ENCODE peak calls at places on chromosome 16, in ten cellular contexts. G, K, U, A, S, M, Q, F, D and E are unnamed samples. For H3K4me1, the result is how much of the 10 kb centered on the place peaks cover.

GRCh38 chr16:28188085-28188916 is 23.5 kb downstream of the XPO6 start:
- ATAC-seq in G (no peak), K (peak), U (no peak), A (no peak), S (peak), M (peak), Q (peak), F (peak), D (no peak), E (no peak)

GRCh38 chr16:11844499-11844898 is 6.8 kb downstream of the RSL1D1 start:
- ATAC-seq in G (no peak), K (no peak), U (no peak), A (no peak), S (no peak), M (no peak), Q (no peak), F (no peak), D (no peak), E (no peak)

GRCh38 chr16:71515026-71515425 is 11.2 kb upstream of the CHST4 start:
- ATAC-seq in G (peak), K (no peak), U (no peak), A (no peak), S (no peak), M (no peak), Q (no peak), F (no peak), D (no peak), E (no peak)

GRCh38 chr16:68351991-68352431 is 41.2 kb downstream of the PRMT7 start:
- ATAC-seq in G (peak), K (peak), U (no peak), A (no peak), S (peak), M (no peak), Q (no peak), F (no peak), D (no peak), E (no peak)

GRCh38 chr16:31420037-31420436 is 8.1 kb downstream of the COX6A2 start:
- ATAC-seq in G (no peak), K (no peak), U (no peak), A (no peak), S (no peak), M (no peak), Q (peak), F (no peak), D (no peak), E (no peak)

GRCh38 chr16:47058295-47059086 is 85.0 kb upstream of the DNAJA2 start:
- ATAC-seq in G (no peak), K (no peak), U (no peak), A (no peak), S (no peak), M (no peak), Q (no peak), F (no peak), D (no peak), E (no peak)

GRCh38 chr16:68275611-68276191 is 11.4 kb downstream of the SLC7A6 start:
- ATAC-seq in G (no peak), K (peak), U (no peak), A (peak), S (no peak), M (no peak), Q (peak), F (peak), D (no peak), E (no peak)

GRCh38 chr16:4944333-4945281 is 7.7 kb upstream of the PPL start:
- ATAC-seq in G (peak), K (peak), U (peak), A (no peak), S (peak), M (peak), Q (no peak), F (no peak), D (peak), E (peak)

GRCh38 chr16:8816967-8817662 is 19.5 kb downstream of the PMM2 start:
- ATAC-seq in G (no peak), K (no peak), U (peak), A (peak), S (no peak), M (peak), Q (no peak), F (peak), D (no peak), E (no peak)

GRCh38 chr16:3094289-3095027 is 4.6 kb downstream of the ZSCAN10 start:
- ATAC-seq in G (peak), K (peak), U (no peak), A (peak), S (peak), M (no peak), Q (peak), F (peak), D (no peak), E (no peak)

GRCh38 chr16:66935319-66936011 is at the start of gene CES2:
- ATAC-seq in G (peak), K (peak), U (peak), A (no peak), S (peak), M (peak), Q (no peak), F (no peak), D (peak), E (peak)

GRCh38 chr16:84725481-84726078 is 25.8 kb downstream of the USP10 start:
- ATAC-seq in G (peak), K (no peak), U (peak), A (peak), S (no peak), M (no peak), Q (peak), F (no peak), D (no peak), E (peak)

GRCh38 chr16:5025171-5025632 is 8.5 kb downstream of the NAGPA start:
- ATAC-seq in G (peak), K (no peak), U (peak), A (no peak), S (no peak), M (peak), Q (peak), F (peak), D (no peak), E (no peak)

DNA sequence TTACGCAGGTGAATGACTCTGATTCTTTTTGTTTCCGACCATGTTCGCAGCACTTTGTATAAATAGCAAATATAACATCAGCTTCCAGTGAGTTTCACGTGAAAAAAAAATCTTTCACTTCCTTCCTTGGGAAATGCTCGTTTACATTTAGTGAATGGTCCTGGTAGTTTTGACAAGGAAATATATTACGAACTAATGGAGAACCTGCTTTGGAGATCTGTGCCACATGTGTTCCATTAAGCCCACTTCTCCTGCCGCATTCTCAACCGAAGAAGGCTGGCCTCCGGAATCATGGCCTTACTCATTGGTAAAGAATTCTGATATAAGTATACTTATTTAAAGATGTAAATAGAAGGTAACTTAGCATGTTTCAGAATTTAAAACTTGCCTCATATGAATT is 3.6 kb downstream of the CRAMP1 start:
- ATAC-seq in G (no peak), K (no peak), U (no peak), A (no peak), S (no peak), M (no peak), Q (no peak), F (no peak), D (no peak), E (no peak)
- H3K4me3 ChIP-seq in G (no peak), K (peak), U (peak), A (no peak), S (peak), M (peak), Q (no peak), F (no peak), D (no peak), E (peak)

GRCh38 chr16:50578147-50578546 is 30.0 kb downstream of the NKD1 start:
- ATAC-seq in G (no peak), K (no peak), U (no peak), A (no peak), S (peak), M (no peak), Q (peak), F (no peak), D (no peak), E (no peak)

GRCh38 chr16:50581830-50582229 is 33.6 kb downstream of the NKD1 start:
- ATAC-seq in G (no peak), K (no peak), U (no peak), A (no peak), S (no peak), M (no peak), Q (no peak), F (no peak), D (no peak), E (peak)

GRCh38 chr16:50583211-50583610 is 35.0 kb downstream of the NKD1 start:
- ATAC-seq in G (no peak), K (no peak), U (no peak), A (no peak), S (no peak), M (no peak), Q (no peak), F (no peak), D (no peak), E (no peak)

GRCh38 chr16:50576403-50577113 is 28.4 kb downstream of the NKD1 start:
- ATAC-seq in G (no peak), K (no peak), U (no peak), A (no peak), S (no peak), M (no peak), Q (no peak), F (no peak), D (no peak), E (no peak)

GRCh38 chr16:50580180-50580771 is 32.1 kb downstream of the NKD1 start:
- ATAC-seq in G (no peak), K (no peak), U (no peak), A (no peak), S (no peak), M (no peak), Q (no peak), F (no peak), D (no peak), E (no peak)
- H3K4me1 ChIP-seq in G (under half), K (under half), U (under half), A (under half), S (under half), M (under half), Q (under half), F (under half), D (under half), E (under half)

DNA sequence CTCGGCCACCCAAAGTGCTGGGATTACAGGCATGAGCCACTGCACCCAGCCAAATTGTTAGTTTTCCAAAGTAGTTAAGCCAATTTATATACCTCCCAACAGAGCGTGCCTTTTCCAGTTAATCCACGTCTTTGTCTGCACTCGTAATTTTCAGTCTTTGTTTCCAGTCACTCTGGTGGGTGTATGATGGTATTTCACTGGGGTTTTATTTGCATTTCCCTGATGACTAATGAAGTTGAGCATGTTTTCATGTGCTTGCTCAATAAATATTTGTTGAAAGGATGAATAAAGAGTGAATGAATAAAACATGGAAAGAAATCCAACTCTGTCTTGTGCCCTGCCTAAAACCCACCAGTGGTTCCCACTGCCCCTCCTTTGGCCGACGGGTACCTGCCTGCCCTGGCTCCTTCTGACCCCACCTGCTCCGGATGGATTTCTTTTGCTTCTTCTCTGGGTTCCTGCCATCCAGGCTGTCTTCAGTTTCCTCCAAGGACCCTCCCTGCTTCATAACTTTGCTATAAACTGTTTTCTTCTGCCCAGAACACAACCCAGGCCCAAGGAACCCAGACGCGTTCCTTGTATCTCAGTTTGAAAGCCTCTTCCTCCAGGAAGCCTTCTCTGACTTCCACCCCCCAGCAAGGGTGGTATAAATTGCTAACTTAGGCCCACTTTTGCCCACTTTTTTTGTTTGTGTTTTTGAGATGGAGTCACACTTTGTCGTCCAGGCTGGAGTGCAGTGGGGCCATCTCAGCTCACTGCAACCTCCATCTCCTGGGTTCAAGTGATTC is 3.0 kb upstream of the ABCC1 start:
- ATAC-seq in G (no peak), K (peak), U (peak), A (no peak), S (no peak), M (peak), Q (no peak), F (no peak), D (no peak), E (no peak)
- H3K27ac ChIP-seq in G (no peak), K (no peak), U (peak), A (no peak), S (no peak), M (peak), Q (no peak), F (no peak), D (no peak), E (peak)

GRCh38 chr16:23101012-23101550 is 48.2 kb downstream of the USP31 start:
- ATAC-seq in G (no peak), K (no peak), U (no peak), A (no peak), S (no peak), M (no peak), Q (no peak), F (no peak), D (no peak), E (no peak)

GRCh38 chr16:23103603-23104002 is 45.6 kb downstream of the USP31 start:
- ATAC-seq in G (no peak), K (no peak), U (no peak), A (no peak), S (no peak), M (no peak), Q (no peak), F (no peak), D (no peak), E (no peak)

GRCh38 chr16:23105309-23105708 is 43.9 kb downstream of the USP31 start:
- ATAC-seq in G (peak), K (no peak), U (no peak), A (no peak), S (no peak), M (no peak), Q (no peak), F (no peak), D (peak), E (no peak)

GRCh38 chr16:23107117-23107516 is 42.1 kb downstream of the USP31 start:
- ATAC-seq in G (no peak), K (no peak), U (no peak), A (no peak), S (no peak), M (no peak), Q (no peak), F (no peak), D (no peak), E (no peak)

DNA sequence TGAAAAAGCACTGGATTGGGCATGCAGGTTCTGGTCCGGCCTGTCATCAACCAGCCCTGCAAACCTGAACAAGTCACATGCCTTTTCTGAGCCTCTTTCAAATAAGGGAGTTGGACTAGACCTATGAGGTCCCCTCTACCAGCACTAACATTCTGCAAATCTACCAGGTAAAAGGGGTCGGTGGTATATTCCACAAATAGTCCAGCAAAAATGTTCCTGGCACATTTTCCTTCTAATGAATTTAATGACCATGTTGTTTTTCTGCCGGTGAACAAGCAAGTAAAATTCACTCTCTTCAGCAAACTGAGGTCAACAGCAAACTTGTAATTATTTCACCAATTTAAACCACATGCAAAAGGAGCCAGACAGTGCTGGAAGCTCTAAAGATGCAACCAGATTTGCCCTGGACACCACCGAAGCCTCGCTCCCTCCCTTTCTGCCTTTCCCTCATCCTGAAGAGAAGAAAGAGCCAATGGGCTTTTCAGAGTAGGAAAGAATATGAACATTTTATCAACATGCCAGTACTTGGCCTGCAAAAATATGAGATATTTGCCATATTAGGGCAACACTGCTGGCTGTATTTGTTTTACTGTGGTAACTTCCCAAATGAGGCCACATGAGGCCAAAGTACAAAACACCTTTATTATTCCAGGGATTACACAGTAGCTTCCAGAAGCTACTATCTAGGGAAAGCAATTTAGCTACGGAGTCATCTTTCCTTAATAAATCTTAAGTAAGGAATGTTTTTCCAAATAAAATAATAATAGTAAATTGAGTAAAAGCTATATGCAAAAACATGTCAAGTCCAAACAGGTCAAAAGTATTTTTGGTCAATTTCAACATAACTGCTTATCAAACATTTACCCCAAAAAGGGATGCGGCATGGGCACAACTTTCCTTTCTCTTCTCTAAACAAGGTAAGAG is 45.0 kb downstream of the USP31 start:
- ATAC-seq in G (peak), K (no peak), U (no peak), A (no peak), S (no peak), M (no peak), Q (no peak), F (no peak), D (no peak), E (peak)
- H3K4me3 ChIP-seq in G (no peak), K (no peak), U (no peak), A (no peak), S (no peak), M (no peak), Q (no peak), F (no peak), D (no peak), E (no peak)

GRCh38 chr16:74496054-74496453 is 74.8 kb upstream of the CLEC18B start:
- ATAC-seq in G (no peak), K (no peak), U (no peak), A (no peak), S (no peak), M (no peak), Q (no peak), F (no peak), D (no peak), E (no peak)
- H3K4me1 ChIP-seq in G (under half), K (under half), U (under half), A (under half), S (under half), M (under half), Q (under half), F (under half), D (under half), E (under half)

GRCh38 chr16:29991571-29991904 is 3.9 kb downstream of the HIRIP3 start:
- ATAC-seq in G (no peak), K (no peak), U (no peak), A (no peak), S (no peak), M (no peak), Q (no peak), F (no peak), D (no peak), E (no peak)

GRCh38 chr16:29994613-29995329 is 646 bp downstream of the HIRIP3 start:
- ATAC-seq in G (peak), K (peak), U (peak), A (no peak), S (peak), M (peak), Q (peak), F (peak), D (no peak), E (peak)

GRCh38 chr16:29992371-29992967 is 2.9 kb downstream of the HIRIP3 start:
- ATAC-seq in G (no peak), K (peak), U (no peak), A (no peak), S (no peak), M (no peak), Q (no peak), F (no peak), D (no peak), E (no peak)

GRCh38 chr16:29993903-29994612 is 1.4 kb downstream of the HIRIP3 start:
- ATAC-seq in G (no peak), K (no peak), U (no peak), A (no peak), S (no peak), M (no peak), Q (no peak), F (no peak), D (no peak), E (no peak)

DNA sequence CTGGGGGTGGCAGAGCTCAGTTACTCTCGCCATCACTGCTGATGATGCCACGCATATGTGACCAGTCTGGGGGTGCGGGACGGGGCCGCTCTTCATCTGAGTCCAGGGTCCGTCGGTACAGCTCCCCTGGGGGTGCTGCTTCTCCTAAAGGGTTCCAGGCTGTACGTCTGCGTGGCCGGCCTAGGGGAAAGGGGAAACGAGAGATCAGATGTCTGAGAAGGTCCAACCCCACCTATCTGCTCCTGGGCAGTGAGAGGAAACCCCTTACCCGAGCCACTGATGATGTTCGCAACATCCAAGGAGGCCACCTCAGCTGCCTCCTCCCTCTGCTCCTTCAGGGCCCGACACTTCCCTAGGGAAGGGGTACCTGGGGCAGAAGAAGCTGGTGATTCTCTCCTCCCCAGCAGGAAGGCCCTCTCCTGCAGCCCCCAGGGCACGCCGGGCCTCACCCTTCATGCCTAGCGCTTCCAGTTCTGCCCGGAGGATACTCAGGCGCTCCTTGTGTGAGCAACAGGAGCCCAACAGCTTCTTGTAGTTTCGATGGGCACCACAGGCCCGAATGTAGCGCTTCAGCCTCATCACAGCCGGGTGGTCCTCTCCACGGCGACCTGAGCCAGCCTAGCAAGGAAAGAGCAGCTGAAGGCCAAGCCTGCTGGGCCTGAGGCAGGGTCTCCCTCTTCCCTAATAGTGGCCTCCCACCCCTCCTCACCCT is 2.1 kb downstream of the HIRIP3 start:
- ATAC-seq in G (no peak), K (no peak), U (no peak), A (no peak), S (no peak), M (no peak), Q (no peak), F (no peak), D (no peak), E (no peak)
- H3K27ac ChIP-seq in G (no peak), K (no peak), U (no peak), A (no peak), S (no peak), M (no peak), Q (no peak), F (no peak), D (no peak), E (no peak)

DNA sequence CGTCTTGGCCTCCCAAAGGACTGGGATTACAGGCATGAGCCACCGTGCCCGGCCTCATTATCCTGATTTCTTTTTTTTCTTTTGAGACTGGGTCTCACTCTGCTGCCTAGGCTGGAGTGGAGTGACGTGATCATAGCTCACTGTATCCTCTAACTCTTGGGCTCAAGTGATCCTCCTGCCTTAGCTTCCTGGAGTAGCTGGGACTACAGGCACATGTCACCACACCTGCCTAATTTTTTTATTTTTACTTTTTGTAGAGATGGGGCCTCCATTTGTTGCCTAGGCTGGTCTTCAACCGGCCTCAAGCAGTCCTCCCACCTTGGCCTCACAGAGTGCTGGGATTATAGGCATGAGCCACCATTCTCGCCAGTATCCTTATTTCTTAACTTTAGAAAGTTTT is 3.5 kb downstream of the TENT4B start:
- ATAC-seq in G (no peak), K (no peak), U (no peak), A (no peak), S (no peak), M (no peak), Q (no peak), F (no peak), D (no peak), E (no peak)
- H3K4me3 ChIP-seq in G (no peak), K (no peak), U (no peak), A (no peak), S (no peak), M (no peak), Q (peak), F (peak), D (no peak), E (no peak)